ENCODE peak calls at places on chromosomes 6 and 20, in seven cellular contexts. I is effector memory CD4-positive, alpha-beta T cell; U is activated CD4-positive, alpha-beta T cell treated with anti-CD3 and anti-CD28 coated beads, Interleukin-2, amount 50 U/mL, for 1 hour; Q is NCI-H460; T is GM03348; O is IMR-90; B is CD8-positive, alpha-beta memory T cell. X is an unnamed sample.

GRCh38 chr6:63514488-63515173 is 57.6 kb upstream of the LOC128125822 start:
- DNase-seq in T (no peak), U (no peak), I (no peak), B (no peak), Q (no peak), O (no peak), X (no peak)

GRCh38 chr20:50281831-50282591 is 91.4 kb downstream of the CEBPB start:
- DNase-seq in Q (no peak), U (no peak), O (no peak), T (no peak), B (no peak), I (no peak), X (no peak)

GRCh38 chr6:157143171-157143884 is 180.0 kb downstream of the TMEM242 start:
- DNase-seq in I (no peak), O (peak), B (peak), Q (no peak), U (no peak), T (peak), X (peak)

GRCh38 chr20:62355527-62356142 is 11.5 kb downstream of the LAMA5 start:
- DNase-seq in U (no peak), Q (no peak), B (no peak), O (no peak), I (no peak), T (peak), X (no peak)

GRCh38 chr20:53597521-53598120 is 4.0 kb upstream of the ZNF217 start:
- DNase-seq in Q (no peak), B (no peak), T (no peak), O (no peak), U (no peak), I (no peak), X (no peak)

GRCh38 chr6:158566207-158566818 is 6.4 kb downstream of the TMEM181 start:
- DNase-seq in B (no peak), O (no peak), T (no peak), Q (no peak), I (no peak), U (no peak), X (no peak)

GRCh38 chr20:37273988-37274387 is 12.4 kb upstream of the GHRH start:
- DNase-seq in U (no peak), B (no peak), T (no peak), I (no peak), O (no peak), Q (no peak), X (no peak)

GRCh38 chr6:10395946-10396577 is 18.8 kb downstream of the TFAP2A start:
- DNase-seq in B (no peak), Q (no peak), T (no peak), I (no peak), U (no peak), O (no peak), X (no peak)

GRCh38 chr20:2080532-2081224 is 20.9 kb upstream of the STK35 start:
- DNase-seq in O (no peak), I (no peak), T (no peak), B (no peak), Q (no peak), U (no peak), X (no peak)

GRCh38 chr6:100281471-100281878 is 183.2 kb downstream of the SIM1 start:
- DNase-seq in B (no peak), I (no peak), O (no peak), U (no peak), T (peak), Q (no peak), X (no peak)

GRCh38 chr6:161434921-161435411 is 161.1 kb upstream of the AGPAT4 start:
- DNase-seq in I (no peak), B (no peak), O (peak), U (no peak), T (peak), Q (no peak), X (peak)

GRCh38 chr6:147448212-147448611 is 60.3 kb upstream of the SAMD5 start:
- DNase-seq in T (no peak), I (no peak), U (no peak), B (no peak), Q (no peak), O (no peak), X (no peak)

GRCh38 chr6:169912266-169913095 is 161.1 kb downstream of the ERMARD start:
- DNase-seq in B (no peak), I (no peak), T (no peak), U (no peak), O (no peak), Q (no peak), X (peak)

GRCh38 chr6:163815796-163816195 is 401.3 kb downstream of the QKI start:
- DNase-seq in T (no peak), B (no peak), Q (no peak), I (no peak), O (no peak), U (no peak), X (no peak)

GRCh38 chr6:90583179-90583578 is 3.7 kb downstream of the MAP3K7 start:
- DNase-seq in Q (no peak), B (no peak), U (no peak), I (no peak), T (no peak), O (peak), X (no peak)

X was measured in AG10803.